ENCODE peak calls at places on chromosomes 5 and 9, in eight cellular contexts. O is fibroblast of the aortic adventitia, Z is PC-9, F is cardiac muscle cell, P is Peyer's patch, J is endothelial cell, A is HCT116, T is A549. R is an unnamed sample.
A peak's percentile ranks its signal among the peaks of the same experiment; 100 is the strongest.

GRCh38 chr9:2023532-2023931 is 8.4 kb downstream of the SMARCA2 start:
- DNase-seq in O (no peak), Z (no peak), F (no peak), P (no peak), J (no peak), A (no peak), T (no peak), R (no peak)

GRCh38 chr5:9572246-9572645 is 26.4 kb upstream of the SEMA5A start:
- DNase-seq in O (no peak), Z (no peak), F (no peak), P (no peak), J (no peak), A (no peak), T (no peak), R (no peak)

GRCh38 chr9:98378206-98379193 is 123.1 kb upstream of the TBC1D2 start:
- DNase-seq in O (peak; percentile 41), Z (no peak), F (no peak), P (no peak), J (no peak), A (no peak), T (no peak), R (no peak)

GRCh38 chr5:61332369-61332745 is 299 bp downstream of the ZSWIM6 start:
- DNase-seq in O (no peak), Z (no peak), F (peak; percentile 66), P (peak; percentile 75), J (no peak), A (no peak), T (no peak), R (peak; percentile 36)

GRCh38 chr9:110180713-110181434 is 27.1 kb downstream of the C9orf152 start:
- DNase-seq in O (peak; percentile 90), Z (peak; percentile 29), F (no peak), P (no peak), J (no peak), A (no peak), T (peak; percentile 50), R (peak; percentile 3)

GRCh38 chr5:73031839-73032238 is 76.0 kb downstream of the FCHO2 start:
- DNase-seq in O (peak; percentile 83), Z (no peak), F (peak; percentile 24), P (no peak), J (no peak), A (peak; percentile 21), T (no peak), R (peak; percentile 81)

GRCh38 chr5:138686668-138687067 is 66.6 kb upstream of the CTNNA1 start:
- DNase-seq in O (no peak), Z (no peak), F (no peak), P (no peak), J (no peak), A (no peak), T (no peak), R (no peak)

GRCh38 chr5:35182541-35183242 is 47.6 kb downstream of the PRLR start:
- DNase-seq in O (no peak), Z (no peak), F (no peak), P (no peak), J (no peak), A (no peak), T (no peak), R (no peak)

GRCh38 chr9:90547896-90548295 is 94.7 kb downstream of the DIRAS2 start:
- DNase-seq in O (no peak), Z (no peak), F (no peak), P (no peak), J (no peak), A (no peak), T (no peak), R (no peak)

GRCh38 chr5:142293486-142293885 is 31.3 kb downstream of the SPRY4 start:
- DNase-seq in O (peak; percentile 43), Z (no peak), F (no peak), P (no peak), J (no peak), A (no peak), T (no peak), R (no peak)

GRCh38 chr9:109974143-109974917 is 194.3 kb downstream of the PALM2AKAP2 start:
- DNase-seq in O (no peak), Z (no peak), F (no peak), P (no peak), J (no peak), A (no peak), T (no peak), R (no peak)

GRCh38 chr9:137575382-137575724 is 3.4 kb downstream of the DPH7 start:
- DNase-seq in O (no peak), Z (no peak), F (no peak), P (no peak), J (no peak), A (no peak), T (no peak), R (no peak)

GRCh38 chr9:23587433-23587832 is 238.6 kb downstream of the ELAVL2 start:
- DNase-seq in O (no peak), Z (no peak), F (peak; percentile 79), P (no peak), J (no peak), A (no peak), T (no peak), R (no peak)

GRCh38 chr9:124344291-124345050 is 70.8 kb downstream of the PSMB7 start:
- DNase-seq in O (no peak), Z (no peak), F (no peak), P (no peak), J (no peak), A (no peak), T (no peak), R (no peak)

GRCh38 chr9:36793277-36793676 is 220.6 kb downstream of the MELK start:
- DNase-seq in O (no peak), Z (no peak), F (no peak), P (no peak), J (no peak), A (peak; percentile 32), T (peak; percentile 33), R (no peak)

GRCh38 chr5:20514145-20514544 is 526.1 kb upstream of the CDH18 start:
- DNase-seq in O (no peak), Z (no peak), F (no peak), P (no peak), J (no peak), A (no peak), T (no peak), R (no peak)
- TF ChIP-seq CTCF in O (no peak), Z (no peak), F (no peak), P (no peak), J (no peak), A (no peak), T (no peak), R (no peak)

GRCh38 chr9:18138676-18139075 is 335.3 kb upstream of the ADAMTSL1 start:
- DNase-seq in O (no peak), Z (no peak), F (no peak), P (no peak), J (no peak), A (no peak), T (no peak), R (no peak)

GRCh38 chr9:18137815-18138214 is 336.1 kb upstream of the ADAMTSL1 start:
- DNase-seq in O (no peak), Z (no peak), F (no peak), P (no peak), J (no peak), A (no peak), T (peak; percentile 2), R (no peak)

GRCh38 chr9:18141681-18142080 is 332.3 kb upstream of the ADAMTSL1 start:
- DNase-seq in O (no peak), Z (no peak), F (no peak), P (no peak), J (no peak), A (no peak), T (no peak), R (no peak)

GRCh38 chr9:18146329-18146728 is 327.6 kb upstream of the ADAMTSL1 start:
- DNase-seq in O (no peak), Z (no peak), F (no peak), P (no peak), J (no peak), A (no peak), T (no peak), R (no peak)

GRCh38 chr9:18142964-18143363 is 331.0 kb upstream of the ADAMTSL1 start:
- DNase-seq in O (peak; percentile 5), Z (no peak), F (no peak), P (no peak), J (peak; percentile 17), A (no peak), T (no peak), R (peak; percentile 4)
- TF ChIP-seq CTCF in O (peak; percentile 32), Z (no peak), F (peak; percentile 42), P (no peak), J (no peak), A (no peak), T (no peak), R (no peak)

DNA sequence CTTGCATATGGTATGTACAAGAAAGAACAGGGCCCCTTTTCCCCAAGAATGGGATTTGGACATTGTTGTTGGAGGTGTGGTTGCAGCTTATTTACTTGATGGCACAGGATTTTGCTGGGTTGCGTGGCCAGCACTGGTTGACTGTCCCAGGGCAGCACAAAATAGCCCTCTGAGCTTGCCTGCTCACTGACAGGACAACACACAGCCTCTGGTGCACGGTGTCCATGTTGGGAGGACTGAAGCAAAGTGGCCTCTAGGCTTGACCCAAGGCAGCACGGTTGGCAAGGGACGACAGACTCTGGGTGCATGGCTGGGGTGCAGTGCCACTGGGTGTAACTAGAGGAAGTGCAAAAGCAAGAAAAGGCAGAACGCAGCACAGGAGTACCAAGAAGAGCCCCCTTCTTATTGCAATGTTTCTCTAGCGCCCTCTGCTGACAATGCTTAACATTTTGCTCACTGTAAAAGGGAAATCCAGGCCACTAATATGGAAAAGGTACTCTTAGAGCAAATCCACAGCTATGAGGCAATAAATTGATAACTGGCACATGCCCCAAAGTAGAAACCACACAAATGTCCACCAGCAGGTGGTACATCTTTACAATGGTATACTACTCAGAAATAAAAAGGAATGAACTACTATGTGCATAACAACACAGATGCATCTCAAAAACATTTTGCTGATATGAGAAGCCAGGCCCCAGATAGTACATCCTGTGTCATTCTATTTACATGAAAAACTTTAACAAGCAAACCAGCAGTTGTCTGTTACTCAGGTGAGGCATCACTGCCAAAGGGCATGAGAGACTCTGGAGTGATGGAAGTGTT is 47.4 kb upstream of the BARX1 start:
- DNase-seq in O (peak; percentile 63), Z (peak; percentile 29), F (peak; percentile 84), P (no peak), J (peak; percentile 57), A (no peak), T (peak; percentile 57), R (peak; percentile 30)
- TF ChIP-seq CTCF in O (peak; percentile 60), Z (peak; percentile 68), F (peak; percentile 81), P (no peak), J (peak; percentile 72), A (peak; percentile 79), T (peak; percentile 48), R (peak; percentile 42)

GRCh38 chr5:100900142-100900795 is 2.8 kb downstream of the ST8SIA4 start:
- DNase-seq in O (peak; percentile 23), Z (peak; percentile 13), F (peak; percentile 5), P (no peak), J (peak; percentile 52), A (no peak), T (peak; percentile 53), R (no peak)
- TF ChIP-seq CTCF in O (no peak), Z (no peak), F (peak; percentile 33), P (no peak), J (no peak), A (peak; percentile 17), T (peak; percentile 44), R (no peak)